ENCODE peak calls at places on chromosomes 13 and 19, in five cellular contexts. One of them, this sample, is unnamed.

GRCh38 chr13:34243396-34243795 is 425.4 kb downstream of the RFC3 start:
- DNase-seq in progenitor cell of endocrine pancreas: no peak
- DNase-seq in GM23338: no peak
- DNase-seq in left ventricle myocardium inferior: peak
- DNase-seq in colonic mucosa: no peak
- DNase-seq in this sample: no peak

GRCh38 chr13:71618154-71618553 is 248.8 kb downstream of the DACH1 start:
- DNase-seq in progenitor cell of endocrine pancreas: no peak
- DNase-seq in GM23338: no peak
- DNase-seq in colonic mucosa: no peak
- DNase-seq in left ventricle myocardium inferior: no peak
- DNase-seq in this sample: no peak

GRCh38 chr19:43634877-43635560 is 4.6 kb downstream of the CADM4 start:
- DNase-seq in left ventricle myocardium inferior: no peak
- DNase-seq in colonic mucosa: no peak
- DNase-seq in progenitor cell of endocrine pancreas: no peak
- DNase-seq in GM23338: peak
- DNase-seq in this sample: no peak

GRCh38 chr19:50629194-50629593 is 10.5 kb downstream of the SYT3 start:
- DNase-seq in progenitor cell of endocrine pancreas: no peak
- DNase-seq in left ventricle myocardium inferior: no peak
- DNase-seq in colonic mucosa: no peak
- DNase-seq in GM23338: no peak
- DNase-seq in this sample: no peak

GRCh38 chr19:34381399-34382251 is 16.6 kb downstream of the GPI start:
- DNase-seq in progenitor cell of endocrine pancreas: no peak
- DNase-seq in GM23338: no peak
- DNase-seq in left ventricle myocardium inferior: no peak
- DNase-seq in colonic mucosa: no peak
- DNase-seq in this sample: no peak

GRCh38 chr13:111044087-111044830 is 70.9 kb upstream of the ARHGEF7 start:
- DNase-seq in GM23338: no peak
- DNase-seq in left ventricle myocardium inferior: no peak
- DNase-seq in colonic mucosa: no peak
- DNase-seq in progenitor cell of endocrine pancreas: no peak
- DNase-seq in this sample: no peak

GRCh38 chr13:83666126-83666525 is 216.1 kb downstream of the SLITRK1 start:
- DNase-seq in colonic mucosa: no peak
- DNase-seq in progenitor cell of endocrine pancreas: no peak
- DNase-seq in left ventricle myocardium inferior: no peak
- DNase-seq in GM23338: no peak
- DNase-seq in this sample: peak

GRCh38 chr19:31518626-31519025 is 169.4 kb upstream of the TSHZ3 start:
- DNase-seq in left ventricle myocardium inferior: no peak
- DNase-seq in progenitor cell of endocrine pancreas: no peak
- DNase-seq in colonic mucosa: no peak
- DNase-seq in GM23338: no peak
- DNase-seq in this sample: no peak

GRCh38 chr19:18905058-18905456 is 9.1 kb upstream of the CERS1 start:
- DNase-seq in progenitor cell of endocrine pancreas: no peak
- DNase-seq in colonic mucosa: no peak
- DNase-seq in left ventricle myocardium inferior: no peak
- DNase-seq in GM23338: no peak
- DNase-seq in this sample: no peak

GRCh38 chr19:4636151-4636717 is 3.1 kb upstream of the TNFAIP8L1 start:
- DNase-seq in progenitor cell of endocrine pancreas: peak
- DNase-seq in colonic mucosa: peak
- DNase-seq in GM23338: peak
- DNase-seq in left ventricle myocardium inferior: peak
- DNase-seq in this sample: peak

GRCh38 chr19:35937345-35938281 is 1.4 kb downstream of the LRFN3 start:
- DNase-seq in progenitor cell of endocrine pancreas: no peak
- DNase-seq in GM23338: no peak
- DNase-seq in colonic mucosa: no peak
- DNase-seq in left ventricle myocardium inferior: no peak
- DNase-seq in this sample: no peak

GRCh38 chr19:38482496-38482895 is 49.0 kb downstream of the RYR1 start:
- DNase-seq in GM23338: no peak
- DNase-seq in colonic mucosa: no peak
- DNase-seq in left ventricle myocardium inferior: no peak
- DNase-seq in progenitor cell of endocrine pancreas: no peak
- DNase-seq in this sample: no peak

GRCh38 chr19:23804676-23805075 is 46.0 kb upstream of the ZNF681 start:
- DNase-seq in progenitor cell of endocrine pancreas: no peak
- DNase-seq in GM23338: no peak
- DNase-seq in colonic mucosa: no peak
- DNase-seq in left ventricle myocardium inferior: no peak
- DNase-seq in this sample: no peak

GRCh38 chr13:30734434-30734833 is 909 bp upstream of the ALOX5AP start:
- DNase-seq in GM23338: no peak
- DNase-seq in colonic mucosa: no peak
- DNase-seq in left ventricle myocardium inferior: no peak
- DNase-seq in progenitor cell of endocrine pancreas: no peak
- DNase-seq in this sample: no peak

GRCh38 chr13:38914070-38914469 is 76.6 kb downstream of the STOML3 start:
- DNase-seq in GM23338: peak
- DNase-seq in colonic mucosa: no peak
- DNase-seq in progenitor cell of endocrine pancreas: no peak
- DNase-seq in left ventricle myocardium inferior: no peak
- DNase-seq in this sample: no peak
- TF ChIP-seq CTCF in GM23338: peak
- TF ChIP-seq CTCF in colonic mucosa: no peak
- TF ChIP-seq CTCF in progenitor cell of endocrine pancreas: peak
- TF ChIP-seq CTCF in left ventricle myocardium inferior: no peak
- TF ChIP-seq CTCF in this sample: no peak

GRCh38 chr13:88000787-88001186 is 329.6 kb downstream of the SLITRK5 start:
- DNase-seq in left ventricle myocardium inferior: no peak
- DNase-seq in GM23338: no peak
- DNase-seq in colonic mucosa: no peak
- DNase-seq in progenitor cell of endocrine pancreas: no peak
- DNase-seq in this sample: no peak

GRCh38 chr13:87998081-87998480 is 326.9 kb downstream of the SLITRK5 start:
- DNase-seq in GM23338: no peak
- DNase-seq in left ventricle myocardium inferior: no peak
- DNase-seq in progenitor cell of endocrine pancreas: no peak
- DNase-seq in colonic mucosa: no peak
- DNase-seq in this sample: no peak

GRCh38 chr13:88000239-88000638 is 329.1 kb downstream of the SLITRK5 start:
- DNase-seq in progenitor cell of endocrine pancreas: no peak
- DNase-seq in left ventricle myocardium inferior: no peak
- DNase-seq in colonic mucosa: no peak
- DNase-seq in GM23338: no peak
- DNase-seq in this sample: no peak

GRCh38 chr13:87999141-87999765 is 328.1 kb downstream of the SLITRK5 start:
- DNase-seq in colonic mucosa: no peak
- DNase-seq in progenitor cell of endocrine pancreas: no peak
- DNase-seq in left ventricle myocardium inferior: no peak
- DNase-seq in GM23338: no peak
- DNase-seq in this sample: no peak

GRCh38 chr13:87999791-88000190 is 328.6 kb downstream of the SLITRK5 start:
- DNase-seq in GM23338: peak
- DNase-seq in colonic mucosa: no peak
- DNase-seq in progenitor cell of endocrine pancreas: no peak
- DNase-seq in left ventricle myocardium inferior: no peak
- DNase-seq in this sample: no peak
- TF ChIP-seq CTCF in GM23338: no peak
- TF ChIP-seq CTCF in colonic mucosa: no peak
- TF ChIP-seq CTCF in progenitor cell of endocrine pancreas: no peak
- TF ChIP-seq CTCF in left ventricle myocardium inferior: no peak
- TF ChIP-seq CTCF in this sample: peak

DNA sequence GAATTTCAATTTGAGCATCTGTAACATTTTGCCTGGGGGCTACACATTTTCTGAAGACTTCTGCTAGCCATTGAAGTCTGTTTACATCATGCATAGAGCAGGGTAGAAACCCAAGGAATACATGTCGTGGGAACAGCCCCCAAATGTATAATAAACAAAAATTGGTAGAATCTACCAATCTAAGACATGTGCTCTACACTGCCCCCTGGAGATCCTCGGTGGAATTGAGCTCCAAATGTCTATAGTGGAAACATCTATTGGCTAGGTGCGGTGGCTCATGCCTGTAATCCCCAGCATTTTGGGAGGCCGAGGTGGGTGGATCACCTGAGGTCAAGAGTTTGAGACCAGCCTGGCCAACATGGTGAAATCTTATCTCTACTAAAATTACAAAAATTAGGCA is 57.3 kb downstream of the MBD3L2B start:
- DNase-seq in colonic mucosa: no peak
- DNase-seq in GM23338: peak
- DNase-seq in progenitor cell of endocrine pancreas: no peak
- DNase-seq in left ventricle myocardium inferior: no peak
- DNase-seq in this sample: no peak
- TF ChIP-seq CTCF in colonic mucosa: peak
- TF ChIP-seq CTCF in GM23338: peak
- TF ChIP-seq CTCF in progenitor cell of endocrine pancreas: peak
- TF ChIP-seq CTCF in left ventricle myocardium inferior: peak
- TF ChIP-seq CTCF in this sample: peak

GRCh38 chr19:52592301-52592700 is 22.2 kb downstream of the ZNF701 start:
- DNase-seq in left ventricle myocardium inferior: no peak
- DNase-seq in GM23338: no peak
- DNase-seq in progenitor cell of endocrine pancreas: no peak
- DNase-seq in colonic mucosa: no peak
- DNase-seq in this sample: no peak

GRCh38 chr19:52585604-52586003 is 15.5 kb downstream of the ZNF701 start:
- DNase-seq in GM23338: no peak
- DNase-seq in colonic mucosa: no peak
- DNase-seq in progenitor cell of endocrine pancreas: no peak
- DNase-seq in left ventricle myocardium inferior: no peak
- DNase-seq in this sample: no peak

GRCh38 chr19:52585101-52585500 is 15.0 kb downstream of the ZNF701 start:
- DNase-seq in progenitor cell of endocrine pancreas: no peak
- DNase-seq in left ventricle myocardium inferior: no peak
- DNase-seq in colonic mucosa: no peak
- DNase-seq in GM23338: peak
- DNase-seq in this sample: no peak

GRCh38 chr19:52590728-52591127 is 20.6 kb downstream of the ZNF701 start:
- DNase-seq in GM23338: peak
- DNase-seq in left ventricle myocardium inferior: no peak
- DNase-seq in progenitor cell of endocrine pancreas: no peak
- DNase-seq in colonic mucosa: no peak
- DNase-seq in this sample: no peak
- TF ChIP-seq CTCF in GM23338: peak
- TF ChIP-seq CTCF in left ventricle myocardium inferior: peak
- TF ChIP-seq CTCF in progenitor cell of endocrine pancreas: peak
- TF ChIP-seq CTCF in colonic mucosa: no peak
- TF ChIP-seq CTCF in this sample: no peak

DNA sequence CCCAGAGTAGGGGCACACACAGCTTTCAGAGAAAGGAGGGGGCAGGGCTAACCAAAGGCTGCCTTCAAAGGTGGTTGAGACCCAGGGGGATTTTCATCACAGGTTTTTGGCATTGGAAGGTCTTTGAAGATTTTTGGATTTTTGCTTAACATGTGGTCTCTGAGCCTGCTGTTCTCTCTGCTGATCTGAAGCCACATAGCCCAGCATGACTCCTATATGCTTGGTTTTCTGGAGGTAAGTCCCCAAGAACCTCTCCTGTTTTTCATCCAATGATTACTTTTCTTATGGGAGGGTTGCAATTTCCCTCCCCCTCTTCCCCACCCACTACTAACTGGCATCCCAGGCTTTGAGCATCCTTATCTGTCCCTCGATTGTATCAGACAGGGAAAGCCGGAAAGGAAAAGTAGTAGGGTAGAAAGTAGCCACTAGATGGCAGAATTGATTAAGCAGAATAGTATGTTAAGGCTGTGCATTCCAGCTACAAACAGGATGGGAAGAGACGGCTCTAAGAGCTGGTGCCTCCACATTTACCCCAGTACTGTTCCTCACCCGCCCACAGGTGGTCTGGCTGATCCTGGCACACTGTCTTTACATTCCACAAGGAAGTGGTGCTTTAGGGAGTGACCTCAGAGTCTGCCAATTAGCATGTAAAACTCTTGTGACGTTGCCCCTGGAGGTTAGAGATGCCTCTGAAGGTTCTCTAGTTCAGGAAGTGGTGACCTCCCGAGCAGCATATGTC is 218.9 kb upstream of the EDNRB start:
- DNase-seq in left ventricle myocardium inferior: no peak
- DNase-seq in GM23338: peak
- DNase-seq in colonic mucosa: no peak
- DNase-seq in progenitor cell of endocrine pancreas: no peak
- DNase-seq in this sample: peak
- TF ChIP-seq CTCF in left ventricle myocardium inferior: peak
- TF ChIP-seq CTCF in GM23338: peak
- TF ChIP-seq CTCF in colonic mucosa: peak
- TF ChIP-seq CTCF in progenitor cell of endocrine pancreas: peak
- TF ChIP-seq CTCF in this sample: peak

This sample was measured in AG09319.